ENCODE peak calls at places on chromosomes 12 and 14, in four cellular contexts. One of them, this sample, is unnamed.

GRCh38 chr14:101066826-101067508 is 163.4 kb upstream of the RTL1 start:
- DNase-seq in head of caudate nucleus: peak; percentile 4
- DNase-seq in WTC11: peak; percentile 5
- DNase-seq in kidney tubule cell: no peak
- DNase-seq in this sample: no peak

GRCh38 chr14:92012121-92012748 is 27.6 kb downstream of the TRIP11 start:
- DNase-seq in WTC11: no peak
- DNase-seq in kidney tubule cell: no peak
- DNase-seq in head of caudate nucleus: no peak
- DNase-seq in this sample: no peak

GRCh38 chr12:32309811-32310755 is 89.3 kb upstream of the FGD4 start:
- DNase-seq in WTC11: no peak
- DNase-seq in kidney tubule cell: peak; percentile 93
- DNase-seq in head of caudate nucleus: no peak
- DNase-seq in this sample: peak; percentile 55

GRCh38 chr12:87756111-87756510 is 273.1 kb downstream of the C12orf50 start:
- DNase-seq in head of caudate nucleus: no peak
- DNase-seq in kidney tubule cell: peak; percentile 94
- DNase-seq in WTC11: no peak
- DNase-seq in this sample: no peak

GRCh38 chr12:85673921-85674420 is 162.2 kb downstream of the RASSF9 start:
- DNase-seq in head of caudate nucleus: no peak
- DNase-seq in WTC11: no peak
- DNase-seq in kidney tubule cell: no peak
- DNase-seq in this sample: no peak

GRCh38 chr14:55556929-55557623 is 22.9 kb upstream of the KTN1 start:
- DNase-seq in head of caudate nucleus: peak; percentile 36
- DNase-seq in WTC11: no peak
- DNase-seq in kidney tubule cell: peak; percentile 99
- DNase-seq in this sample: no peak

GRCh38 chr12:108570743-108571603 is 8.6 kb downstream of the ISCU start:
- DNase-seq in WTC11: no peak
- DNase-seq in kidney tubule cell: peak; percentile 9
- DNase-seq in head of caudate nucleus: no peak
- DNase-seq in this sample: no peak

GRCh38 chr12:79689477-79690155 is 1.1 kb downstream of the PAWR start:
- DNase-seq in kidney tubule cell: peak; percentile 64
- DNase-seq in WTC11: peak; percentile 49
- DNase-seq in head of caudate nucleus: peak; percentile 8
- DNase-seq in this sample: peak; percentile 19

GRCh38 chr14:94699831-94700230 is 70.1 kb downstream of the GSC start:
- DNase-seq in kidney tubule cell: no peak
- DNase-seq in WTC11: no peak
- DNase-seq in head of caudate nucleus: no peak
- DNase-seq in this sample: no peak

GRCh38 chr14:100773331-100774163 is 46.9 kb downstream of the DLK1 start:
- DNase-seq in head of caudate nucleus: no peak
- DNase-seq in WTC11: no peak
- DNase-seq in kidney tubule cell: no peak
- DNase-seq in this sample: no peak

GRCh38 chr14:100394886-100395672 is 71.9 kb downstream of the SLC25A47 start:
- DNase-seq in kidney tubule cell: no peak
- DNase-seq in head of caudate nucleus: no peak
- DNase-seq in WTC11: no peak
- DNase-seq in this sample: peak; percentile 21

GRCh38 chr14:21476526-21476924 is 234 bp downstream of the RAB2B start:
- DNase-seq in head of caudate nucleus: peak; percentile 82
- DNase-seq in kidney tubule cell: peak; percentile 84
- DNase-seq in WTC11: peak; percentile 81
- DNase-seq in this sample: no peak

GRCh38 chr14:94038921-94039629 is 12.9 kb downstream of the OTUB2 start:
- DNase-seq in kidney tubule cell: no peak
- DNase-seq in WTC11: no peak
- DNase-seq in head of caudate nucleus: no peak
- DNase-seq in this sample: no peak

GRCh38 chr12:131043401-131043871 is 89.7 kb downstream of the ADGRD1 start:
- DNase-seq in head of caudate nucleus: no peak
- DNase-seq in WTC11: no peak
- DNase-seq in kidney tubule cell: no peak
- DNase-seq in this sample: no peak

GRCh38 chr12:62722971-62723680 is 211.8 kb downstream of the PPM1H start:
- DNase-seq in kidney tubule cell: no peak
- DNase-seq in head of caudate nucleus: no peak
- DNase-seq in WTC11: no peak
- DNase-seq in this sample: no peak

GRCh38 chr14:95021588-95021987 is 135.7 kb downstream of the DICER1 start:
- DNase-seq in WTC11: no peak
- DNase-seq in kidney tubule cell: no peak
- DNase-seq in head of caudate nucleus: no peak
- DNase-seq in this sample: no peak

GRCh38 chr12:94172031-94172430 is 23.7 kb downstream of the PLXNC1 start:
- DNase-seq in head of caudate nucleus: no peak
- DNase-seq in kidney tubule cell: no peak
- DNase-seq in WTC11: no peak
- DNase-seq in this sample: no peak

GRCh38 chr12:75503459-75503858 is 8.0 kb downstream of the KRR1 start:
- DNase-seq in head of caudate nucleus: no peak
- DNase-seq in WTC11: no peak
- DNase-seq in kidney tubule cell: no peak
- DNase-seq in this sample: no peak

GRCh38 chr12:47714823-47715386 is 9.1 kb upstream of the RPAP3 start:
- DNase-seq in WTC11: no peak
- DNase-seq in head of caudate nucleus: no peak
- DNase-seq in kidney tubule cell: no peak
- DNase-seq in this sample: no peak

GRCh38 chr12:57887631-57888406 is 41.3 kb upstream of the CTDSP2 start:
- DNase-seq in head of caudate nucleus: no peak
- DNase-seq in WTC11: peak; percentile 19
- DNase-seq in kidney tubule cell: no peak
- DNase-seq in this sample: peak; percentile 31

GRCh38 chr12:63782466-63782865 is 2.8 kb downstream of the RXYLT1 start:
- DNase-seq in head of caudate nucleus: no peak
- DNase-seq in WTC11: no peak
- DNase-seq in kidney tubule cell: no peak
- DNase-seq in this sample: no peak

GRCh38 chr12:94244165-94245133 is 96.1 kb downstream of the PLXNC1 start:
- DNase-seq in head of caudate nucleus: no peak
- DNase-seq in kidney tubule cell: no peak
- DNase-seq in WTC11: no peak
- DNase-seq in this sample: no peak

GRCh38 chr12:107362960-107363359 is 269.6 kb upstream of the CRY1 start:
- DNase-seq in WTC11: no peak
- DNase-seq in head of caudate nucleus: no peak
- DNase-seq in kidney tubule cell: no peak
- DNase-seq in this sample: no peak

GRCh38 chr12:118127867-118128266 is 8.1 kb upstream of the PEBP1 start:
- DNase-seq in kidney tubule cell: no peak
- DNase-seq in head of caudate nucleus: no peak
- DNase-seq in WTC11: no peak
- DNase-seq in this sample: no peak

GRCh38 chr12:78240827-78241226 is 410.1 kb downstream of the NAV3 start:
- DNase-seq in WTC11: no peak
- DNase-seq in kidney tubule cell: no peak
- DNase-seq in head of caudate nucleus: no peak
- DNase-seq in this sample: no peak

GRCh38 chr14:103808403-103809001 is 38.9 kb downstream of the PPP1R13B start:
- DNase-seq in head of caudate nucleus: peak; percentile 63
- DNase-seq in WTC11: peak; percentile 82
- DNase-seq in kidney tubule cell: peak; percentile 72
- DNase-seq in this sample: peak; percentile 71

GRCh38 chr12:57888407-57889157 is 42.1 kb upstream of the CTDSP2 start:
- DNase-seq in kidney tubule cell: peak; percentile 70
- DNase-seq in head of caudate nucleus: peak; percentile 79
- DNase-seq in WTC11: peak; percentile 34
- DNase-seq in this sample: peak; percentile 77

GRCh38 chr14:36713960-36714703 is 52.5 kb downstream of the PAX9 start:
- DNase-seq in WTC11: no peak
- DNase-seq in kidney tubule cell: no peak
- DNase-seq in head of caudate nucleus: no peak
- DNase-seq in this sample: no peak

GRCh38 chr12:67263416-67263960 is 5.7 kb upstream of the CAND1 start:
- DNase-seq in kidney tubule cell: no peak
- DNase-seq in WTC11: no peak
- DNase-seq in head of caudate nucleus: no peak
- DNase-seq in this sample: no peak